ENCODE peak calls at places on chromosomes 16 and 17, in seven cellular contexts. D is endothelial cell of umbilical vein, W is K562, E is GM12878, V is H1, O is SK-N-SH, L is HepG2. A is an unnamed sample. For H3K36me3, the result is how much of the 10 kb centered on the place peaks cover.

GRCh38 chr16:21227886-21228285 is 5.6 kb upstream of the ANKS4B start:
- DNase-seq in D (no peak), W (no peak), E (no peak), V (no peak), O (no peak), L (no peak), A (no peak)

GRCh38 chr16:52090080-52090479 is 456.9 kb downstream of the TOX3 start:
- DNase-seq in D (no peak), W (no peak), E (no peak), V (no peak), O (no peak), L (no peak), A (no peak)

GRCh38 chr16:72241930-72242329 is 70.0 kb upstream of the PMFBP1 start:
- DNase-seq in D (peak), W (peak), E (no peak), V (no peak), O (peak), L (peak), A (peak)

GRCh38 chr16:2520784-2521577 is 810 bp downstream of the AMDHD2 start:
- DNase-seq in D (no peak), W (peak), E (no peak), V (no peak), O (peak), L (peak), A (no peak)

GRCh38 chr16:85321856-85322271 is 209.6 kb upstream of the CIBAR2 start:
- DNase-seq in D (peak), W (peak), E (no peak), V (no peak), O (peak), L (no peak), A (no peak)

GRCh38 chr17:2179615-2180295 is 123.8 kb downstream of the SMG6 start:
- DNase-seq in D (peak), W (no peak), E (no peak), V (no peak), O (peak), L (no peak), A (no peak)

GRCh38 chr17:61400786-61401279 is 1.2 kb downstream of the TBX2 start:
- DNase-seq in D (no peak), W (no peak), E (no peak), V (no peak), O (peak), L (no peak), A (no peak)

GRCh38 chr16:49875812-49876715 is 20.2 kb upstream of the ZNF423 start:
- DNase-seq in D (no peak), W (no peak), E (no peak), V (no peak), O (no peak), L (no peak), A (no peak)

GRCh38 chr17:71869833-71870545 is 250.8 kb upstream of the SOX9 start:
- DNase-seq in D (no peak), W (no peak), E (no peak), V (no peak), O (no peak), L (no peak), A (no peak)

GRCh38 chr17:3657874-3658783 is 10.2 kb downstream of the TAX1BP3 start:
- DNase-seq in D (no peak), W (no peak), E (no peak), V (no peak), O (no peak), L (no peak), A (no peak)

GRCh38 chr16:72658888-72659717 is 388.8 kb downstream of the ZFHX3 start:
- DNase-seq in D (no peak), W (no peak), E (no peak), V (no peak), O (no peak), L (no peak), A (no peak)

GRCh38 chr16:85166699-85167588 is 54.7 kb upstream of the CIBAR2 start:
- DNase-seq in D (no peak), W (no peak), E (no peak), V (no peak), O (no peak), L (peak), A (no peak)

GRCh38 chr17:47207143-47208067 is 1.7 kb upstream of the MYL4 start:
- DNase-seq in D (no peak), W (no peak), E (no peak), V (no peak), O (no peak), L (no peak), A (no peak)

GRCh38 chr17:65388911-65389310 is 172.5 kb downstream of the AXIN2 start:
- DNase-seq in D (no peak), W (no peak), E (no peak), V (no peak), O (no peak), L (no peak), A (no peak)

GRCh38 chr16:49168146-49168545 is 113.5 kb downstream of the CBLN1 start:
- DNase-seq in D (no peak), W (no peak), E (no peak), V (no peak), O (no peak), L (no peak), A (no peak)

GRCh38 chr16:82046541-82046940 is 11.5 kb downstream of the HSD17B2 start:
- DNase-seq in D (no peak), W (no peak), E (no peak), V (no peak), O (no peak), L (no peak), A (no peak)

GRCh38 chr17:6936370-6937028 is 59.4 kb upstream of the ALOX12 start:
- DNase-seq in D (peak), W (no peak), E (no peak), V (no peak), O (peak), L (no peak), A (no peak)

GRCh38 chr16:56773531-56773930 is 43.6 kb downstream of the NUP93 start:
- DNase-seq in D (no peak), W (no peak), E (no peak), V (no peak), O (no peak), L (no peak), A (no peak)

GRCh38 chr17:71464241-71464640 is 656.6 kb upstream of the SOX9 start:
- DNase-seq in D (no peak), W (no peak), E (no peak), V (no peak), O (no peak), L (no peak), A (no peak)

GRCh38 chr16:86619263-86619935 is 41.0 kb downstream of the FOXL1 start:
- DNase-seq in D (no peak), W (peak), E (no peak), V (no peak), O (no peak), L (no peak), A (no peak)

GRCh38 chr17:18248811-18249210 is 9.7 kb downstream of the FLII start:
- DNase-seq in D (no peak), W (no peak), E (no peak), V (no peak), O (no peak), L (no peak), A (no peak)

GRCh38 chr16:81626181-81626674 is 152.9 kb upstream of the PLCG2 start:
- DNase-seq in D (no peak), W (no peak), E (no peak), V (no peak), O (no peak), L (no peak), A (no peak)

GRCh38 chr17:18360518-18360917 is 2.8 kb downstream of the SHMT1 start:
- DNase-seq in D (no peak), W (no peak), E (no peak), V (no peak), O (no peak), L (no peak), A (no peak)

GRCh38 chr17:18319604-18320256 is 4.6 kb downstream of the SMCR8 start:
- DNase-seq in D (peak), W (peak), E (no peak), V (peak), O (peak), L (peak), A (no peak)

GRCh38 chr17:42804918-42805367 is 6.3 kb downstream of the CNTD1 start:
- DNase-seq in D (no peak), W (no peak), E (no peak), V (no peak), O (no peak), L (peak), A (no peak)

GRCh38 chr17:69417545-69418483 is 3.3 kb downstream of the MAP2K6 start:
- DNase-seq in D (peak), W (no peak), E (no peak), V (no peak), O (no peak), L (no peak), A (no peak)

GRCh38 chr17:81713556-81714411 is 1.7 kb downstream of the SLC25A10 start:
- DNase-seq in D (no peak), W (peak), E (no peak), V (no peak), O (peak), L (peak), A (no peak)

GRCh38 chr17:59856859-59857794 is 35.6 kb downstream of the TUBD1 start:
- DNase-seq in D (no peak), W (no peak), E (no peak), V (no peak), O (no peak), L (no peak), A (no peak)

GRCh38 chr16:86343733-86344585 is 166.4 kb upstream of the FOXF1 start:
- DNase-seq in D (peak), W (no peak), E (no peak), V (no peak), O (peak), L (no peak), A (no peak)

GRCh38 chr16:30894540-30895368 is 877 bp upstream of the BCL7C start:
- DNase-seq in D (no peak), W (peak), E (no peak), V (no peak), O (no peak), L (no peak), A (no peak)

GRCh38 chr16:70770291-70770967 is 30.5 kb downstream of the VAC14 start:
- DNase-seq in D (no peak), W (no peak), E (no peak), V (no peak), O (no peak), L (peak), A (no peak)

GRCh38 chr16:24771779-24772157 is 42.3 kb downstream of the TNRC6A start:
- DNase-seq in D (no peak), W (no peak), E (no peak), V (no peak), O (no peak), L (peak), A (no peak)

GRCh38 chr16:49419016-49419415 is 45.4 kb downstream of the C16orf78 start:
- DNase-seq in D (no peak), W (no peak), E (no peak), V (no peak), O (no peak), L (no peak), A (no peak)

GRCh38 chr17:45425125-45425983 is 7.3 kb downstream of the ARHGAP27 start:
- DNase-seq in D (no peak), W (peak), E (no peak), V (peak), O (peak), L (peak), A (peak)

GRCh38 chr17:9986754-9987382 is 81.8 kb upstream of the RCVRN start:
- DNase-seq in D (no peak), W (no peak), E (no peak), V (no peak), O (no peak), L (no peak), A (no peak)

GRCh38 chr17:76585649-76586593 is at the start of gene ST6GALNAC2:
- DNase-seq in D (peak), W (no peak), E (no peak), V (no peak), O (peak), L (peak), A (peak)

GRCh38 chr17:61646482-61646881 is 55.5 kb upstream of the NACA2 start:
- DNase-seq in D (no peak), W (no peak), E (no peak), V (no peak), O (no peak), L (no peak), A (no peak)

GRCh38 chr16:22098538-22099255 is 6.4 kb downstream of the VWA3A start:
- DNase-seq in D (peak), W (peak), E (peak), V (no peak), O (peak), L (peak), A (peak)

GRCh38 chr17:58783380-58783779 is 27.7 kb downstream of the PPM1E start:
- DNase-seq in D (no peak), W (peak), E (no peak), V (no peak), O (no peak), L (no peak), A (no peak)
- TF ChIP-seq MAX in D (no peak), W (no peak), E (no peak), V (no peak), O (no peak), L (no peak), A (no peak)

DNA sequence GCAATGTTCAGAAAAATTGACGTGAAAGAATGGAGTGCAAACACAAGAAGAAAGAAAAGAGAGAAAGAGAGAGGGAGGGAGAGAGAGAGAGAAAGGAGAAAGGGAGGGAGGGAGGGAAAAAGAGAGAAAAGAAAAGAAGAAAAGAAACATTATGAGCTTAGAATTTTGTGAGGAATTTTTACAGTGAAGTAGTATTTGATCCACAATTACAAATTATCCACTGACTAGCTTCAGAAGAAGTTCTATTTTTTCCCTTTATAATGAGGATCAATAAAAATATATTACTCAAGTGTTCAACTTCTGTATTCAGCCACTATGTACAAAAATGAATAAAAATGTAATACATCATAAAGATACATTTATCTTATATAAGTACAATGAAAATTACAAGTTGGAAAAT is 494.5 kb upstream of the CA10 start:
- DNase-seq in D (no peak), W (no peak), E (no peak), V (no peak), O (no peak), L (no peak), A (no peak)
- H3K36me3 ChIP-seq in D (under half), W (under half), E (under half), V (under half), O (under half), L (under half), A (under half)

GRCh38 chr16:54077412-54077821 is 209.2 kb downstream of the IRX3 start:
- DNase-seq in D (peak), W (no peak), E (no peak), V (no peak), O (no peak), L (no peak), A (no peak)
- TF ChIP-seq MAX in D (no peak), W (no peak), E (no peak), V (no peak), O (peak), L (no peak), A (no peak)

GRCh38 chr16:53320992-53321391 is 113.3 kb upstream of the RBL2 start:
- DNase-seq in D (no peak), W (no peak), E (no peak), V (no peak), O (no peak), L (no peak), A (no peak)
- H3K36me3 ChIP-seq in D (under half), W (half or more), E (under half), V (under half), O (half or more), L (under half), A (under half)

DNA sequence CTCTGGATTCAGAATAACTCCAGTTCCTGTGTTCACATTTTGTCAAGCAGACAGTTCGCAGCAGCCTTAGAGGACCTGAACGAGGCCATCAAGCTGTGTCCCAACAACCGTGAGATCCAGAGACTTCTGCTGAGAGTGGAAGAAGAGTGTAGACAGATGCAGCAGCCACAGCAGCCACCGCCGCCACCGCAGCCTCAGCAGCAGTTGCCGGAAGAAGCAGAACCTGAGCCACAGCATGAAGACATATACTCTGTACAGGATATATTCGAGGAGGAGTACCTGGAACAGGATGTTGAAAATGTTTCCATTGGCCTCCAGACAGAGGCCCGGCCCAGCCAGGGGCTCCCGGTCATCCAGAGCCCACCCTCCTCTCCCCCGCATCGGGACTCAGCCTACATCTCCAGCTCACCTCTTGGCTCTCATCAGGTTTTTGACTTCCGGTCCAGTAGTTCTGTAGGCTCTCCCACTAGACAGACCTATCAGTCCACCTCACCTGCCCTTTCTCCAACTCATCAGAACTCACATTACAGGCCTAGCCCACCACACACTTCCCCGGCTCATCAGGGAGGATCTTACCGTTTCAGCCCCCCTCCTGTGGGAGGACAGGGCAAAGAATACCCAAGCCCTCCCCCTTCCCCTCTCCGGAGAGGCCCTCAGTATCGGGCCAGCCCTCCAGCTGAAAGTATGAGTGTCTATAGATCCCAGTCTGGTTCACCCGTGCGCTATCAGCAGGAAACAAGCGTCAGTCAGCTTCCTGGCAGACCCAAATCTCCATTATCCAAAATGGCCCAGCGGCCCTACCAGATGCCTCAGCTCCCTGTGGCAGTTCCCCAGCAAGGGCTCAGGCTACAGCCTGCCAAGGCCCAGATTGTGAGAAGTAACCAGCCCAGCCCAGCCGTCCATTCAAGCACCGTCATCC is 25.9 kb downstream of the CYB561 start:
- DNase-seq in D (peak), W (peak), E (no peak), V (no peak), O (no peak), L (no peak), A (no peak)
- TF ChIP-seq MAX in D (no peak), W (no peak), E (no peak), V (no peak), O (no peak), L (no peak), A (no peak)

GRCh38 chr16:19701091-19701490 is 16.9 kb downstream of the KNOP1 start:
- DNase-seq in D (no peak), W (no peak), E (no peak), V (no peak), O (no peak), L (no peak), A (no peak)
- H3K36me3 ChIP-seq in D (under half), W (half or more), E (under half), V (under half), O (under half), L (under half), A (under half)

A was measured in HCT116.